ENCODE peak calls at places on chromosomes 12 and 14, in four cellular contexts. One of them, this sample, is unnamed.

GRCh38 chr14:21057803-21058675 is at the start of gene RNASE8:
- DNase-seq in astrocyte of the spinal cord: no peak
- DNase-seq in left ventricle myocardium inferior: no peak
- DNase-seq in uterus: no peak
- DNase-seq in this sample: no peak

GRCh38 chr12:60263146-60263545 is 667.3 kb downstream of the SLC16A7 start:
- DNase-seq in left ventricle myocardium inferior: no peak
- DNase-seq in astrocyte of the spinal cord: no peak
- DNase-seq in uterus: no peak
- DNase-seq in this sample: no peak

GRCh38 chr12:94795520-94795919 is 145.2 kb upstream of the TMCC3 start:
- DNase-seq in astrocyte of the spinal cord: peak
- DNase-seq in left ventricle myocardium inferior: no peak
- DNase-seq in uterus: no peak
- DNase-seq in this sample: no peak

GRCh38 chr14:23008836-23009235 is 1.1 kb downstream of the C14orf93 start:
- DNase-seq in left ventricle myocardium inferior: no peak
- DNase-seq in astrocyte of the spinal cord: peak
- DNase-seq in uterus: no peak
- DNase-seq in this sample: no peak

GRCh38 chr12:123250471-123251383 is 17.5 kb downstream of the MTRFR start:
- DNase-seq in left ventricle myocardium inferior: no peak
- DNase-seq in astrocyte of the spinal cord: no peak
- DNase-seq in uterus: peak
- DNase-seq in this sample: no peak

GRCh38 chr12:2291182-2291832 is 238.5 kb downstream of the CACNA1C start:
- DNase-seq in uterus: no peak
- DNase-seq in left ventricle myocardium inferior: no peak
- DNase-seq in astrocyte of the spinal cord: peak
- DNase-seq in this sample: no peak

GRCh38 chr12:77299910-77300772 is 234.8 kb upstream of the E2F7 start:
- DNase-seq in uterus: no peak
- DNase-seq in left ventricle myocardium inferior: no peak
- DNase-seq in astrocyte of the spinal cord: peak
- DNase-seq in this sample: no peak

GRCh38 chr12:22974865-22975264 is 349.9 kb downstream of the ETNK1 start:
- DNase-seq in astrocyte of the spinal cord: peak
- DNase-seq in left ventricle myocardium inferior: no peak
- DNase-seq in uterus: no peak
- DNase-seq in this sample: no peak

GRCh38 chr14:87813691-87814090 is 179.3 kb downstream of the GALC start:
- DNase-seq in left ventricle myocardium inferior: no peak
- DNase-seq in astrocyte of the spinal cord: no peak
- DNase-seq in uterus: no peak
- DNase-seq in this sample: no peak

GRCh38 chr12:56987551-56988053 is 18.7 kb downstream of the ZBTB39 start:
- DNase-seq in astrocyte of the spinal cord: peak
- DNase-seq in left ventricle myocardium inferior: peak
- DNase-seq in uterus: peak
- DNase-seq in this sample: peak

GRCh38 chr12:52949413-52950331 is 754 bp downstream of the KRT18 start:
- DNase-seq in left ventricle myocardium inferior: no peak
- DNase-seq in uterus: peak
- DNase-seq in astrocyte of the spinal cord: peak
- DNase-seq in this sample: no peak

GRCh38 chr14:65501328-65501727 is 88.8 kb downstream of the FUT8 start:
- DNase-seq in uterus: no peak
- DNase-seq in left ventricle myocardium inferior: no peak
- DNase-seq in astrocyte of the spinal cord: no peak
- DNase-seq in this sample: no peak

GRCh38 chr14:68088463-68088862 is 268.9 kb downstream of the RAD51B start:
- DNase-seq in left ventricle myocardium inferior: no peak
- DNase-seq in uterus: peak
- DNase-seq in astrocyte of the spinal cord: peak
- DNase-seq in this sample: no peak

GRCh38 chr14:71642715-71643114 is 289.5 kb upstream of the RGS6 start:
- DNase-seq in astrocyte of the spinal cord: no peak
- DNase-seq in left ventricle myocardium inferior: no peak
- DNase-seq in uterus: no peak
- DNase-seq in this sample: no peak

GRCh38 chr14:55201219-55202096 is 10.1 kb upstream of the DLGAP5 start:
- DNase-seq in left ventricle myocardium inferior: no peak
- DNase-seq in astrocyte of the spinal cord: no peak
- DNase-seq in uterus: no peak
- DNase-seq in this sample: no peak

GRCh38 chr14:20343855-20344205 is 395 bp downstream of the PARP2 start:
- DNase-seq in left ventricle myocardium inferior: no peak
- DNase-seq in uterus: no peak
- DNase-seq in astrocyte of the spinal cord: no peak
- DNase-seq in this sample: no peak

GRCh38 chr14:21525571-21525970 is 575 bp downstream of the SALL2 start:
- DNase-seq in uterus: peak
- DNase-seq in left ventricle myocardium inferior: no peak
- DNase-seq in astrocyte of the spinal cord: no peak
- DNase-seq in this sample: no peak

GRCh38 chr12:126667340-126667739 is 1599.6 kb upstream of the TMEM132C start:
- DNase-seq in left ventricle myocardium inferior: no peak
- DNase-seq in uterus: no peak
- DNase-seq in astrocyte of the spinal cord: peak
- DNase-seq in this sample: no peak

GRCh38 chr14:55348766-55349453 is 62.7 kb downstream of the ATG14 start:
- DNase-seq in left ventricle myocardium inferior: no peak
- DNase-seq in uterus: no peak
- DNase-seq in astrocyte of the spinal cord: no peak
- DNase-seq in this sample: no peak

GRCh38 chr14:58866386-58866785 is 228.6 kb downstream of the DACT1 start:
- DNase-seq in astrocyte of the spinal cord: no peak
- DNase-seq in uterus: no peak
- DNase-seq in left ventricle myocardium inferior: no peak
- DNase-seq in this sample: no peak

GRCh38 chr14:101705733-101706508 is 55.6 kb upstream of the PPP2R5C start:
- DNase-seq in left ventricle myocardium inferior: peak
- DNase-seq in astrocyte of the spinal cord: peak
- DNase-seq in uterus: peak
- DNase-seq in this sample: no peak

GRCh38 chr12:123502163-123502562 is 31.4 kb downstream of the RILPL1 start:
- DNase-seq in astrocyte of the spinal cord: no peak
- DNase-seq in uterus: no peak
- DNase-seq in left ventricle myocardium inferior: no peak
- DNase-seq in this sample: no peak

GRCh38 chr12:56991319-56991906 is 14.9 kb downstream of the ZBTB39 start:
- DNase-seq in astrocyte of the spinal cord: no peak
- DNase-seq in uterus: peak
- DNase-seq in left ventricle myocardium inferior: peak
- DNase-seq in this sample: no peak

GRCh38 chr12:61870658-61871559 is 389.3 kb upstream of the USP15 start:
- DNase-seq in astrocyte of the spinal cord: no peak
- DNase-seq in uterus: no peak
- DNase-seq in left ventricle myocardium inferior: no peak
- DNase-seq in this sample: no peak

GRCh38 chr12:100026241-100026640 is 41.5 kb upstream of the ANKS1B start:
- DNase-seq in astrocyte of the spinal cord: peak
- DNase-seq in uterus: no peak
- DNase-seq in left ventricle myocardium inferior: no peak
- DNase-seq in this sample: no peak

GRCh38 chr14:99552572-99553216 is 51.3 kb downstream of the CCDC85C start:
- DNase-seq in left ventricle myocardium inferior: peak
- DNase-seq in uterus: no peak
- DNase-seq in astrocyte of the spinal cord: no peak
- DNase-seq in this sample: no peak

GRCh38 chr14:106606936-106607335 is 1080.6 kb downstream of the TMEM121 start:
- DNase-seq in uterus: no peak
- DNase-seq in left ventricle myocardium inferior: no peak
- DNase-seq in astrocyte of the spinal cord: no peak
- DNase-seq in this sample: no peak

GRCh38 chr14:106610691-106611090 is 1084.3 kb downstream of the TMEM121 start:
- DNase-seq in left ventricle myocardium inferior: no peak
- DNase-seq in astrocyte of the spinal cord: no peak
- DNase-seq in uterus: no peak
- DNase-seq in this sample: no peak

DNA sequence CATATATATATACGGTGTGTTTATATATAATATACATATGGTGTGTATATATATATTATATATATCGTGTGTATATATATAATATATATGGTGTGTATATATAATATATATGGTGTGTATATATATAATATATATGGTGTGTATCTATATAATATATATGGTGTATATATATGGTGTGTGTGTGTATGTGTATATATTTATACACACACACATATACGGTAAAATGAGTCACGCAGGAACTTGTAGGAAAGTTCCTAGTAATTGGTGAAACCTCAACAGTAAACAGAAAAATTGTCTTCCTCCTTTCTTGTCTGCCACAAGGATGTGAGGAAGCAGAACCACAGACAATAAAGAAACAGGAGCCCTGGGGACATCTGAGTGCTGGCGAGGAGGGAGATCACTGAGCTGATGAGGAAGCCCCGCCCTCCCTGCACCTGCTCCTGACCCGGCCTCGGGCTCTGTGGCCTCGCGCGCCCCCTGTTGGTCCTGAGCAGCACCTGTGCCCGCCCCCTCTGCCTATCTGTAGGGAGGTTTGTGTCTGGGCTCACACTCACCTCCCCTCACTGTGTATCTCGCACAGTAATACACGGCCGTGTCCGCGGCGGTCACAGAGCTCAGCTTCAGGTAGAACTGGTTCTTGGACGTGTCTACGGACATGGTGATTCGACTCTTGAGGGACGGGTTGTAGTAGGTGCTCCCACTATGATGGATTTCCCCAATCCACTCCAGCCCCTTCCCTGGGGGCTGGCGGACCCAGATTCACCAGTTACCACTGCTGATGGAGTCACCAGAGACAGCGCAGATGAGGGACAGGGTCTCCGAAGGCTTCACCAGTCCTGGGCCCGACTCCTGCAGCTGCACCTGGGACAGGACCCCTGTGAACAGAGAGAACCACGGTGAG is 1079.4 kb downstream of the TMEM121 start:
- DNase-seq in uterus: no peak
- DNase-seq in astrocyte of the spinal cord: no peak
- DNase-seq in left ventricle myocardium inferior: peak
- DNase-seq in this sample: no peak
- TF ChIP-seq CTCF in uterus: no peak
- TF ChIP-seq CTCF in astrocyte of the spinal cord: no peak
- TF ChIP-seq CTCF in left ventricle myocardium inferior: no peak
- TF ChIP-seq CTCF in this sample: no peak

GRCh38 chr14:24397639-24398297 is 1.0 kb upstream of the NYNRIN start:
- DNase-seq in astrocyte of the spinal cord: no peak
- DNase-seq in left ventricle myocardium inferior: no peak
- DNase-seq in uterus: no peak
- DNase-seq in this sample: no peak

GRCh38 chr14:24399981-24400718 is 1.3 kb downstream of the NYNRIN start:
- DNase-seq in uterus: no peak
- DNase-seq in astrocyte of the spinal cord: no peak
- DNase-seq in left ventricle myocardium inferior: no peak
- DNase-seq in this sample: no peak

GRCh38 chr14:24398298-24398942 is 383 bp upstream of the NYNRIN start:
- DNase-seq in astrocyte of the spinal cord: peak
- DNase-seq in left ventricle myocardium inferior: peak
- DNase-seq in uterus: peak
- DNase-seq in this sample: no peak

GRCh38 chr14:24401810-24402702 is 3.3 kb downstream of the NYNRIN start:
- DNase-seq in uterus: no peak
- DNase-seq in left ventricle myocardium inferior: no peak
- DNase-seq in astrocyte of the spinal cord: no peak
- DNase-seq in this sample: no peak

GRCh38 chr14:24398943-24399801 is at the start of gene NYNRIN:
- DNase-seq in uterus: peak
- DNase-seq in left ventricle myocardium inferior: peak
- DNase-seq in astrocyte of the spinal cord: peak
- DNase-seq in this sample: no peak
- TF ChIP-seq CTCF in uterus: no peak
- TF ChIP-seq CTCF in left ventricle myocardium inferior: no peak
- TF ChIP-seq CTCF in astrocyte of the spinal cord: no peak
- TF ChIP-seq CTCF in this sample: no peak

GRCh38 chr12:102955926-102956737 is 1.3 kb upstream of the ASCL1 start:
- DNase-seq in left ventricle myocardium inferior: no peak
- DNase-seq in uterus: no peak
- DNase-seq in astrocyte of the spinal cord: no peak
- DNase-seq in this sample: no peak

GRCh38 chr12:102956738-102957338 is 636 bp upstream of the ASCL1 start:
- DNase-seq in uterus: no peak
- DNase-seq in left ventricle myocardium inferior: no peak
- DNase-seq in astrocyte of the spinal cord: no peak
- DNase-seq in this sample: no peak

GRCh38 chr12:102958073-102958829 is 777 bp downstream of the ASCL1 start:
- DNase-seq in uterus: no peak
- DNase-seq in astrocyte of the spinal cord: peak
- DNase-seq in left ventricle myocardium inferior: no peak
- DNase-seq in this sample: no peak

GRCh38 chr12:102958830-102959176 is 1.3 kb downstream of the ASCL1 start:
- DNase-seq in astrocyte of the spinal cord: no peak
- DNase-seq in uterus: no peak
- DNase-seq in left ventricle myocardium inferior: no peak
- DNase-seq in this sample: no peak

DNA sequence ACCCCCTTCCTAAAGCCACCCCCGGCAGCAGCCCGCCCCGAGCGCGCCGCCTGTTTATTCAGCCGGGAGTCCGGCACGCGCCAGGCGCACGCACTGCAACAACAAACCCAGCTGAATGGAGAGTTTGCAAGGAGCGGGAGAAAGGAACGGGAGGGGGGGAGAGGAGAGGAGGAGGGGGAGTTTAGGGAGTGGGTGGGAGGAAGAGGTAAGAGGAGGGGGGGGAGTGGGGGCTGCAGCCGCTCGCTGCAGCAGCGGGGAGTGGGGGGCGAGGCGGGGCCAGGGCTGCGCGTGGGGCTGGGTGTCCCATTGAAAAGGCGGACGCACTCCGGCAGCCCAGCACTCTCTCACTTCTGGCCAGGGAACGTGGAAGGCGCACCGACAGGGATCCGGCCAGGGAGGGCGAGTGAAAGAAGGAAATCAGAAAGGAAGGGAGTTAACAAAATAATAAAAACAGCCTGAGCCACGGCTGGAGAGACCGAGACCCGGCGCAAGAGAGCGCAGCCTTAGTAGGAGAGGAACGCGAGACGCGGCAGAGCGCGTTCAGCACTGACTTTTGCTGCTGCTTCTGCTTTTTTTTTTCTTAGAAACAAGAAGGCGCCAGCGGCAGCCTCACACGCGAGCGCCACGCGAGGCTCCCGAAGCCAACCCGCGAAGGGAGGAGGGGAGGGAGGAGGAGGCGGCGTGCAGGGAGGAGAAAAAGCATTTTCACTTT is at the start of gene ASCL1:
- DNase-seq in astrocyte of the spinal cord: no peak
- DNase-seq in left ventricle myocardium inferior: no peak
- DNase-seq in uterus: no peak
- DNase-seq in this sample: no peak
- TF ChIP-seq CTCF in astrocyte of the spinal cord: no peak
- TF ChIP-seq CTCF in left ventricle myocardium inferior: no peak
- TF ChIP-seq CTCF in uterus: no peak
- TF ChIP-seq CTCF in this sample: no peak

DNA sequence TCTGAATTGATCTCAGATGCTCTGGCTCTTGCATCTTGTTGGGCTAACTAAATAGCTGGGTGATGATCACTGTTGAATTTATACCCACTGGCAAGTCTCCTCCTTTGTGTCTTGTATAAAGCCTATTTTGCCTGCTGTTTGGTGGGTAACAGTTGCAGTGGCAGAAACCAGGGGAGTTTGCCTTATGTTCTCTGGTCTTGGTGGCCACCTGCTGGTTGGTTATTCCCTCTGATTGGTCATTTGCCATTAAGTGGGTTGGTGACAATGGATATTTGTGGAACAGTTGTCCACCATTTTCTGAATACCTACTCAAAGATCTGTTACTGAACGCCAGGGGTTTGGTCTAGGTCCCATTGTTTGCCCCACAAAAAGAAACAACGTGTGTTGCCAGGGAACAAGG is 52.1 kb downstream of the AVPR1A start:
- DNase-seq in left ventricle myocardium inferior: no peak
- DNase-seq in uterus: no peak
- DNase-seq in astrocyte of the spinal cord: no peak
- DNase-seq in this sample: no peak
- TF ChIP-seq CTCF in left ventricle myocardium inferior: peak
- TF ChIP-seq CTCF in uterus: no peak
- TF ChIP-seq CTCF in astrocyte of the spinal cord: no peak
- TF ChIP-seq CTCF in this sample: no peak